ENCODE peak calls at places on chromosomes 3 and 15, in five cellular contexts. B, W, V, J and Z are unnamed samples.

GRCh38 chr3:16808393-16809107 is 76.2 kb upstream of the PLCL2 start:
- DNase-seq in B (no peak), W (peak; percentile 4), V (no peak), J (no peak), Z (no peak)

GRCh38 chr3:120170223-120170622 is 76.0 kb upstream of the GSK3B start:
- DNase-seq in B (peak; percentile 45), W (no peak), V (no peak), J (no peak), Z (no peak)

GRCh38 chr3:16203031-16203430 is 28.6 kb downstream of the GALNT15 start:
- DNase-seq in B (no peak), W (no peak), V (no peak), J (no peak), Z (no peak)

GRCh38 chr3:196969001-196969659 is 497 bp upstream of the PIGZ start:
- DNase-seq in B (no peak), W (no peak), V (peak; percentile 81), J (no peak), Z (no peak)

GRCh38 chr15:80770356-80770705 is 8.8 kb upstream of the CEMIP start:
- DNase-seq in B (no peak), W (no peak), V (no peak), J (no peak), Z (no peak)

GRCh38 chr3:128409621-128410581 is 56.8 kb downstream of the DNAJB8 start:
- DNase-seq in B (no peak), W (no peak), V (no peak), J (no peak), Z (no peak)

GRCh38 chr15:42010434-42010833 is 10.4 kb downstream of the PLA2G4E start:
- DNase-seq in B (no peak), W (no peak), V (no peak), J (no peak), Z (no peak)

GRCh38 chr15:71496336-71496955 is 313.9 kb upstream of the NR2E3 start:
- DNase-seq in B (no peak), W (no peak), V (no peak), J (no peak), Z (no peak)

GRCh38 chr15:58114812-58115211 is 23.4 kb upstream of the AQP9 start:
- DNase-seq in B (no peak), W (no peak), V (no peak), J (no peak), Z (no peak)

GRCh38 chr15:57442371-57442770 is 66.1 kb downstream of the CGNL1 start:
- DNase-seq in B (no peak), W (no peak), V (no peak), J (no peak), Z (no peak)

GRCh38 chr3:40035177-40035576 is 225.8 kb downstream of the MYRIP start:
- DNase-seq in B (no peak), W (no peak), V (no peak), J (no peak), Z (no peak)

GRCh38 chr15:75867428-75867827 is 24.2 kb downstream of the UBE2Q2 start:
- DNase-seq in B (no peak), W (no peak), V (no peak), J (no peak), Z (no peak)

GRCh38 chr3:101829066-101829830 is 20.1 kb upstream of the NFKBIZ start:
- DNase-seq in B (no peak), W (peak; percentile 26), V (peak; percentile 71), J (peak; percentile 30), Z (no peak)

GRCh38 chr3:182509312-182509711 is 284.0 kb upstream of the ATP11B start:
- DNase-seq in B (no peak), W (no peak), V (no peak), J (no peak), Z (no peak)

GRCh38 chr3:72258786-72259185 is 473.8 kb upstream of the PROK2 start:
- DNase-seq in B (no peak), W (no peak), V (no peak), J (no peak), Z (no peak)

GRCh38 chr3:143168518-143169192 is 49.1 kb downstream of the CHST2 start:
- DNase-seq in B (no peak), W (no peak), V (no peak), J (no peak), Z (no peak)

GRCh38 chr3:38031022-38031994 is 1.9 kb upstream of the PLCD1 start:
- DNase-seq in B (peak; percentile 72), W (peak; percentile 58), V (no peak), J (peak; percentile 37), Z (peak; percentile 30)

GRCh38 chr3:13049400-13049799 is 23.8 kb downstream of the IQSEC1 start:
- DNase-seq in B (no peak), W (no peak), V (no peak), J (no peak), Z (no peak)

GRCh38 chr3:30576946-30577345 is 29.5 kb upstream of the TGFBR2 start:
- DNase-seq in B (no peak), W (no peak), V (no peak), J (no peak), Z (no peak)

GRCh38 chr15:49229922-49230321 is 59.9 kb downstream of the GALK2 start:
- DNase-seq in B (no peak), W (no peak), V (no peak), J (no peak), Z (no peak)

GRCh38 chr3:67515778-67516177 is 138.6 kb downstream of the SUCLG2 start:
- DNase-seq in B (no peak), W (no peak), V (no peak), J (no peak), Z (peak; percentile 90)

GRCh38 chr3:176919836-176920760 is 277.2 kb downstream of the TBL1XR1 start:
- DNase-seq in B (no peak), W (no peak), V (no peak), J (no peak), Z (no peak)

GRCh38 chr3:171317133-171317532 is 143.1 kb downstream of the TNIK start:
- DNase-seq in B (no peak), W (no peak), V (no peak), J (no peak), Z (no peak)

GRCh38 chr3:142958707-142959106 is 4.8 kb downstream of the PAQR9 start:
- DNase-seq in B (no peak), W (no peak), V (no peak), J (no peak), Z (no peak)

GRCh38 chr15:80934761-80935221 is 54.8 kb downstream of the MESD start:
- DNase-seq in B (peak; percentile 13), W (no peak), V (no peak), J (no peak), Z (peak; percentile 97)

GRCh38 chr15:68618339-68619302 is 39.8 kb downstream of the CORO2B start:
- DNase-seq in B (no peak), W (no peak), V (no peak), J (no peak), Z (peak; percentile 30)

GRCh38 chr3:189841474-189842205 is 210.5 kb downstream of the TP63 start:
- DNase-seq in B (no peak), W (no peak), V (no peak), J (no peak), Z (no peak)

GRCh38 chr3:48651763-48652162 is 10.9 kb downstream of the CELSR3 start:
- DNase-seq in B (no peak), W (no peak), V (no peak), J (no peak), Z (no peak)

GRCh38 chr3:42061711-42062408 is 29.3 kb upstream of the TRAK1 start:
- DNase-seq in B (peak; percentile 59), W (no peak), V (no peak), J (no peak), Z (peak; percentile 94)

GRCh38 chr3:160180581-160181216 is 44.5 kb upstream of the C3orf80 start:
- DNase-seq in B (no peak), W (no peak), V (no peak), J (no peak), Z (peak; percentile 30)

GRCh38 chr3:66326340-66326739 is 105.5 kb downstream of the SLC25A26 start:
- DNase-seq in B (no peak), W (no peak), V (no peak), J (no peak), Z (no peak)

GRCh38 chr3:102089904-102090492 is 240.7 kb downstream of the NFKBIZ start:
- DNase-seq in B (no peak), W (no peak), V (no peak), J (no peak), Z (no peak)

GRCh38 chr3:127831723-127832172 is 9.4 kb upstream of the MGLL start:
- DNase-seq in B (no peak), W (no peak), V (peak; percentile 70), J (no peak), Z (peak; percentile 50)

GRCh38 chr15:64009241-64009640 is 37.0 kb downstream of the DAPK2 start:
- DNase-seq in B (no peak), W (no peak), V (no peak), J (no peak), Z (no peak)

GRCh38 chr3:17638351-17638750 is 104.1 kb downstream of the TBC1D5 start:
- DNase-seq in B (no peak), W (no peak), V (no peak), J (no peak), Z (no peak)

GRCh38 chr3:196639517-196640500 is at the start of gene NRROS:
- DNase-seq in B (no peak), W (peak; percentile 47), V (peak; percentile 84), J (peak; percentile 49), Z (peak; percentile 84)

GRCh38 chr3:197031315-197032285 is 2.0 kb upstream of the MELTF start:
- DNase-seq in B (no peak), W (no peak), V (no peak), J (no peak), Z (peak; percentile 94)